ENCODE peak calls at places on chromosomes 4 and X, in eight cellular contexts. N is upper lobe of right lung; Q is NCI-H345; L is stimulated activated CD8-positive, alpha-beta memory T cell treated with anti-CD3 and anti-CD28 coated beads, Interleukin-7, amount 100 ng/mL, for 1 hour; Y is stimulated activated CD4-positive, alpha-beta T cell treated with anti-CD3 and anti-CD28 coated beads, Interleukin-4, amount 100 ng/mL, for 24 hours; D is activated naive CD8-positive, alpha-beta T cell treated with anti-CD3 and anti-CD28 coated beads, Interleukin-2, amount 50 U/mL, for 24 hours; E is HEK293T; U is cardiac fibroblast. O is an unnamed sample.

GRCh38 chrX:50814701-50815476 is 895 bp upstream of the SHROOM4 start:
- DNase-seq in Y (no peak), Q (no peak), N (no peak), D (no peak), U (peak), E (no peak), L (no peak), O (peak)

GRCh38 chrX:35728481-35728880 is 69.7 kb upstream of the MAGEB16 start:
- DNase-seq in E (no peak), Q (no peak), L (no peak), U (no peak), Y (no peak), N (no peak), D (no peak), O (no peak)

GRCh38 chr4:128649575-128650205 is 159.8 kb upstream of the JADE1 start:
- DNase-seq in Q (no peak), E (no peak), L (no peak), U (peak), Y (no peak), N (no peak), D (no peak), O (peak)

GRCh38 chr4:6869944-6870343 is 39.7 kb upstream of the TBC1D14 start:
- DNase-seq in Y (no peak), L (no peak), Q (no peak), E (no peak), N (no peak), D (no peak), U (no peak), O (no peak)

GRCh38 chr4:90495936-90496335 is 368.7 kb downstream of the CCSER1 start:
- DNase-seq in Q (no peak), D (no peak), Y (no peak), N (no peak), U (no peak), E (no peak), L (no peak), O (no peak)

GRCh38 chrX:136691028-136691809 is 43.3 kb downstream of the CD40LG start:
- DNase-seq in E (no peak), D (no peak), L (no peak), U (peak), Q (no peak), N (no peak), Y (no peak), O (no peak)

GRCh38 chrX:97743014-97743413 is 859.3 kb downstream of the RPA4 start:
- DNase-seq in L (no peak), E (no peak), D (peak), Q (no peak), U (peak), N (no peak), Y (peak), O (no peak)

GRCh38 chrX:134721766-134722532 is 63.7 kb upstream of the PLAC1 start:
- DNase-seq in Q (no peak), L (no peak), U (peak), D (no peak), Y (no peak), E (no peak), N (no peak), O (no peak)

GRCh38 chr4:24630937-24631336 is 46.6 kb upstream of the DHX15 start:
- DNase-seq in U (peak), Y (no peak), E (no peak), L (no peak), N (no peak), D (no peak), Q (no peak), O (no peak)

GRCh38 chrX:153871451-153871850 is 14.5 kb downstream of the L1CAM start:
- DNase-seq in D (no peak), Q (no peak), L (no peak), U (no peak), Y (no peak), E (no peak), N (no peak), O (no peak)

GRCh38 chrX:49246541-49246940 is 11.3 kb downstream of the CCDC22 start:
- DNase-seq in U (no peak), Q (no peak), L (no peak), N (no peak), D (no peak), E (no peak), Y (no peak), O (no peak)

GRCh38 chrX:66016905-66017658 is 22.8 kb downstream of the VSIG4 start:
- DNase-seq in D (no peak), N (no peak), Q (no peak), U (no peak), Y (no peak), L (no peak), E (no peak), O (no peak)

GRCh38 chr4:150150545-150151156 is 72.4 kb downstream of the DCLK2 start:
- DNase-seq in L (no peak), Y (no peak), N (no peak), Q (no peak), E (no peak), D (no peak), U (no peak), O (no peak)

GRCh38 chr4:170017252-170017651 is 8.9 kb downstream of the MFAP3L start:
- DNase-seq in D (no peak), Y (no peak), Q (no peak), N (no peak), U (no peak), L (no peak), E (no peak), O (no peak)

GRCh38 chrX:38774249-38774648 is 27.0 kb upstream of the MID1IP1 start:
- DNase-seq in Y (no peak), L (no peak), Q (no peak), U (no peak), E (no peak), D (no peak), N (no peak), O (no peak)

GRCh38 chrX:14697453-14697852 is 168.1 kb downstream of the GLRA2 start:
- DNase-seq in E (peak), N (no peak), L (no peak), U (peak), D (peak), Q (no peak), Y (peak), O (peak)

GRCh38 chrX:53767544-53767943 is 81.0 kb upstream of the HUWE1 start:
- DNase-seq in E (no peak), Y (no peak), D (no peak), U (no peak), Q (no peak), L (no peak), N (no peak), O (no peak)

GRCh38 chrX:31909850-31910547 is 838.2 kb upstream of the FTHL17 start:
- DNase-seq in E (no peak), Q (no peak), L (no peak), U (no peak), D (no peak), Y (no peak), N (no peak), O (no peak)